ENCODE peak calls at places on chromosomes 7 and 10, in four cellular contexts. B is A549, H is transverse colon, P is adrenal gland. G is an unnamed sample.

GRCh38 chr10:102596506-102596971 is 47.7 kb upstream of the TRIM8 start:
- DNase-seq in B (peak; percentile 66), H (peak; percentile 62), P (peak; percentile 54), G (peak; percentile 65)

GRCh38 chr7:157444843-157445135 is 108.0 kb downstream of the DNAJB6 start:
- DNase-seq in B (no peak), H (no peak), P (no peak), G (no peak)

GRCh38 chr7:75565129-75565528 is 73.0 kb downstream of the SPDYE5 start:
- DNase-seq in B (peak; percentile 15), H (no peak), P (peak; percentile 33), G (peak; percentile 78)

GRCh38 chr7:28956608-28957063 is 1.5 kb downstream of the TRIL start:
- DNase-seq in B (peak; percentile 33), H (peak; percentile 70), P (peak; percentile 48), G (no peak)

GRCh38 chr7:1663857-1664651 is 6.0 kb upstream of the ELFN1 start:
- DNase-seq in B (no peak), H (peak; percentile 5), P (no peak), G (no peak)

GRCh38 chr7:137664846-137665245 is 181.9 kb downstream of the DGKI start:
- DNase-seq in B (no peak), H (no peak), P (no peak), G (no peak)

GRCh38 chr10:121171825-121172224 is 320.7 kb downstream of the WDR11 start:
- DNase-seq in B (no peak), H (no peak), P (no peak), G (no peak)

GRCh38 chr7:2507917-2508306 is 11.7 kb upstream of the LFNG start:
- DNase-seq in B (no peak), H (no peak), P (no peak), G (no peak)

GRCh38 chr7:22582860-22583640 is 83.1 kb upstream of the STEAP1B start:
- DNase-seq in B (peak; percentile 86), H (no peak), P (no peak), G (peak; percentile 78)

GRCh38 chr7:158633055-158633956 is 45.7 kb upstream of the PTPRN2 start:
- DNase-seq in B (no peak), H (no peak), P (no peak), G (no peak)

GRCh38 chr10:125008689-125009579 is 67.0 kb downstream of the ZRANB1 start:
- DNase-seq in B (no peak), H (peak; percentile 81), P (no peak), G (no peak)

GRCh38 chr7:29987821-29988317 is 1.7 kb downstream of the SCRN1 start:
- DNase-seq in B (peak; percentile 91), H (no peak), P (no peak), G (peak; percentile 78)

GRCh38 chr10:6074489-6075301 is 12.5 kb upstream of the IL2RA start:
- DNase-seq in B (no peak), H (no peak), P (no peak), G (peak; percentile 12)

GRCh38 chr10:99676895-99677294 is 17.6 kb downstream of the ENTPD7 start:
- DNase-seq in B (no peak), H (no peak), P (no peak), G (no peak)

GRCh38 chr7:113086431-113086888 is at the start of gene GPR85:
- DNase-seq in B (peak; percentile 26), H (peak; percentile 17), P (peak; percentile 28), G (peak; percentile 32)

GRCh38 chr7:39317107-39317506 is 249.1 kb upstream of the YAE1 start:
- DNase-seq in B (no peak), H (no peak), P (no peak), G (no peak)

GRCh38 chr10:102845352-102845902 is 8.2 kb upstream of the CYP17A1 start:
- DNase-seq in B (no peak), H (no peak), P (no peak), G (no peak)

GRCh38 chr10:122446668-122447410 is 7.6 kb upstream of the ARMS2 start:
- DNase-seq in B (peak; percentile 34), H (no peak), P (no peak), G (no peak)

GRCh38 chr7:50706469-50706937 is 76.2 kb downstream of the GRB10 start:
- DNase-seq in B (peak; percentile 22), H (no peak), P (no peak), G (no peak)

GRCh38 chr10:3424102-3424803 is 251.7 kb upstream of the PITRM1 start:
- DNase-seq in B (no peak), H (no peak), P (peak; percentile 26), G (peak; percentile 73)

GRCh38 chr7:7970113-7970619 is 1.6 kb downstream of the GLCCI1 start:
- DNase-seq in B (no peak), H (no peak), P (no peak), G (no peak)

GRCh38 chr7:48822138-48822537 is 102.2 kb upstream of the CDC14C start:
- DNase-seq in B (no peak), H (no peak), P (no peak), G (no peak)

GRCh38 chr10:78288716-78289115 is 255.1 kb downstream of the RPS24 start:
- DNase-seq in B (no peak), H (no peak), P (no peak), G (no peak)

GRCh38 chr7:155169498-155170065 is 99.5 kb downstream of the HTR5A start:
- DNase-seq in B (no peak), H (no peak), P (no peak), G (no peak)

GRCh38 chr7:32891046-32891799 is at the start of gene KBTBD2:
- DNase-seq in B (peak; percentile 91), H (peak; percentile 85), P (peak; percentile 88), G (peak; percentile 88)

GRCh38 chr7:101753316-101753715 is 64.1 kb upstream of the CUX1 start:
- DNase-seq in B (no peak), H (no peak), P (no peak), G (no peak)

GRCh38 chr10:79410315-79411094 is 34.9 kb downstream of the ZCCHC24 start:
- DNase-seq in B (no peak), H (no peak), P (no peak), G (no peak)

GRCh38 chr7:45888993-45889366 is 692 bp downstream of the IGFBP1 start:
- DNase-seq in B (no peak), H (no peak), P (no peak), G (no peak)

GRCh38 chr10:76553700-76554470 is 1083.7 kb downstream of the KCNMA1 start:
- DNase-seq in B (no peak), H (no peak), P (no peak), G (no peak)

GRCh38 chr7:97752215-97752614 is 20.3 kb downstream of the TAC1 start:
- DNase-seq in B (no peak), H (no peak), P (no peak), G (no peak)

GRCh38 chr7:108073305-108074070 is 56.7 kb downstream of the LAMB4 start:
- DNase-seq in B (no peak), H (no peak), P (no peak), G (no peak)

GRCh38 chr10:72679838-72680241 is 12.1 kb upstream of the MCU start:
- DNase-seq in B (peak; percentile 57), H (no peak), P (no peak), G (no peak)

GRCh38 chr10:11827414-11827813 is 4.3 kb downstream of the PROSER2 start:
- DNase-seq in B (no peak), H (no peak), P (no peak), G (no peak)

GRCh38 chr10:22573820-22574569 is 140.4 kb downstream of the PIP4K2A start:
- DNase-seq in B (peak; percentile 27), H (no peak), P (no peak), G (peak; percentile 10)

GRCh38 chr7:75795831-75796285 is 17.7 kb downstream of the CCL24 start:
- DNase-seq in B (no peak), H (peak; percentile 41), P (peak; percentile 63), G (no peak)

GRCh38 chr10:89207801-89208551 is 859 bp upstream of the CH25H start:
- DNase-seq in B (no peak), H (peak; percentile 33), P (peak; percentile 36), G (no peak)

GRCh38 chr10:89206402-89207180 is 526 bp downstream of the CH25H start:
- DNase-seq in B (peak; percentile 1), H (peak; percentile 18), P (no peak), G (no peak)

GRCh38 chr10:89204621-89205020 is 2.5 kb downstream of the CH25H start:
- DNase-seq in B (no peak), H (no peak), P (no peak), G (no peak)

GRCh38 chr10:89209718-89210117 is 2.6 kb upstream of the CH25H start:
- DNase-seq in B (no peak), H (no peak), P (no peak), G (no peak)

GRCh38 chr10:89207181-89207800 is at the start of gene CH25H:
- DNase-seq in B (peak; percentile 39), H (peak; percentile 70), P (peak; percentile 68), G (peak; percentile 61)
- TF ChIP-seq POLR2A in B (no peak), H (peak; percentile 34), P (no peak), G (no peak)

DNA sequence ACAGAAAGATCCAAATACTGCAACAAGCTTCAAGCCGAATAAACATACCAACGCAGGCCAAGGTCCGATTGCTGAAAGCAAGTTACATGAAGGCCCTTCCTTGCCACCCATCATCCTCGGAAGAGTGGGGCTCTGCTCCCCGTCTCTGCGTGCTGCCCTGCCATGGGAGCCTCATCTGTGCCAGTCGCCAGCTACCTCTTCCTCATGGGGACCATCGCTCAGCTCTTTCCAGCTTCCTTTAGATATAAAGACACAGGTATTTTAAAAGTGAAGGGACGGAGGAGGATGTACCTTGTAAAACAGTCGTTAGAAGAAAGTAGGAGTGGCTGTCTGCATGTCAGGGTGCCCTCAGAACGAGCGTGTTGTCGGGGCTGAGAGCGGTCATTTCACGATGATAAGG is 114.9 kb downstream of the INPP5A start:
- DNase-seq in B (no peak), H (no peak), P (no peak), G (no peak)
- TF ChIP-seq POLR2A in B (no peak), H (no peak), P (no peak), G (no peak)

GRCh38 chr7:5397657-5398237 is 25.9 kb downstream of the TNRC18 start:
- DNase-seq in B (no peak), H (no peak), P (no peak), G (no peak)

GRCh38 chr7:5394264-5395105 is 29.1 kb downstream of the TNRC18 start:
- DNase-seq in B (no peak), H (no peak), P (no peak), G (no peak)

GRCh38 chr7:5395246-5395645 is 28.4 kb downstream of the TNRC18 start:
- DNase-seq in B (no peak), H (no peak), P (no peak), G (no peak)

GRCh38 chr7:5396542-5396941 is 27.1 kb downstream of the TNRC18 start:
- DNase-seq in B (peak; percentile 88), H (peak; percentile 57), P (no peak), G (no peak)

GRCh38 chr7:5396999-5397656 is 26.5 kb downstream of the TNRC18 start:
- DNase-seq in B (peak; percentile 96), H (peak; percentile 92), P (peak; percentile 69), G (peak; percentile 91)
- TF ChIP-seq POLR2A in B (peak; percentile 62), H (peak; percentile 65), P (no peak), G (peak; percentile 25)

GRCh38 chr7:139682136-139683013 is 95.4 kb downstream of the HIPK2 start:
- DNase-seq in B (peak; percentile 36), H (no peak), P (no peak), G (peak; percentile 64)
- TF ChIP-seq POLR2A in B (no peak), H (no peak), P (no peak), G (no peak)

GRCh38 chr7:105012503-105013282 is 1.3 kb upstream of the KMT2E start:
- DNase-seq in B (peak; percentile 99), H (peak; percentile 100), P (peak; percentile 99), G (peak; percentile 93)
- TF ChIP-seq POLR2A in B (peak; percentile 87), H (no peak), P (peak; percentile 56), G (peak; percentile 73)